ENCODE peak calls at places on chromosome 12, in five cellular contexts. T is Jurkat, Clone E6-1; O is AG04449; X is neural progenitor cell; V is GM23248. J is an unnamed sample.

GRCh38 chr12:6327591-6328041 is 14.3 kb downstream of the TNFRSF1A start:
- DNase-seq in T (no peak), V (no peak), X (no peak), O (no peak), J (no peak)

GRCh38 chr12:118185602-118186397 is 49.9 kb downstream of the PEBP1 start:
- DNase-seq in V (no peak), T (no peak), X (no peak), O (no peak), J (no peak)

GRCh38 chr12:130162267-130162666 is at the start of gene FZD10:
- DNase-seq in T (no peak), V (peak), O (no peak), X (peak), J (peak)

GRCh38 chr12:5480218-5480952 is 48.5 kb downstream of the NTF3 start:
- DNase-seq in T (no peak), X (peak), V (peak), O (no peak), J (no peak)

GRCh38 chr12:98997-99396 is 32.4 kb downstream of the IQSEC3 start:
- DNase-seq in T (no peak), X (peak), O (no peak), V (peak), J (no peak)

GRCh38 chr12:45938566-45938965 is 51.8 kb downstream of the SCAF11 start:
- DNase-seq in V (no peak), O (no peak), T (no peak), X (no peak), J (no peak)

GRCh38 chr12:56590237-56590830 is 39.8 kb downstream of the BAZ2A start:
- DNase-seq in X (peak), V (peak), T (peak), O (no peak), J (peak)

GRCh38 chr12:67909681-67910080 is 79.6 kb upstream of the IFNG-AS1 start:
- DNase-seq in T (no peak), V (peak), X (no peak), O (no peak), J (no peak)

GRCh38 chr12:101875112-101875961 is 2.0 kb upstream of the DRAM1 start:
- DNase-seq in T (no peak), O (no peak), V (peak), X (no peak), J (no peak)

GRCh38 chr12:112382866-112383265 is 635 bp upstream of the HECTD4 start:
- DNase-seq in O (no peak), T (no peak), V (no peak), X (no peak), J (no peak)

GRCh38 chr12:112117685-112118084 is 7.7 kb upstream of the TRAFD1 start:
- DNase-seq in X (no peak), O (no peak), T (no peak), V (no peak), J (no peak)

GRCh38 chr12:6315704-6316597 is 5.5 kb downstream of the PLEKHG6 start:
- DNase-seq in T (no peak), V (no peak), O (no peak), X (no peak), J (no peak)

GRCh38 chr12:1847411-1847810 is 27.0 kb downstream of the LRTM2 start:
- DNase-seq in T (no peak), X (no peak), V (no peak), O (no peak), J (no peak)

GRCh38 chr12:108337235-108338223 is 1.6 kb downstream of the CMKLR1 start:
- DNase-seq in O (no peak), T (peak), X (peak), V (peak), J (peak)

GRCh38 chr12:67788118-67788517 is 139.6 kb downstream of the DYRK2 start:
- DNase-seq in O (no peak), T (no peak), V (no peak), X (no peak), J (no peak)

GRCh38 chr12:13701502-13701901 is 279.9 kb downstream of the GRIN2B start:
- DNase-seq in V (no peak), O (no peak), X (no peak), T (no peak), J (no peak)

GRCh38 chr12:28908646-28909045 is 240.4 kb upstream of the FAR2 start:
- DNase-seq in T (no peak), X (no peak), V (peak), O (no peak), J (no peak)

GRCh38 chr12:59182191-59182590 is 261.9 kb upstream of the LRIG3 start:
- DNase-seq in T (no peak), V (peak), O (no peak), X (no peak), J (no peak)
- H3K4me3 ChIP-seq in T (no peak), V (no peak), O (no peak), X (no peak), J (no peak)

GRCh38 chr12:24562761-24563392 is 386.0 kb downstream of the BCAT1 start:
- DNase-seq in X (peak), T (no peak), V (peak), O (no peak), J (peak)

GRCh38 chr12:24561411-24561871 is 387.5 kb downstream of the BCAT1 start:
- DNase-seq in O (no peak), T (no peak), X (peak), V (peak), J (no peak)

GRCh38 chr12:24561882-24562760 is 386.8 kb downstream of the BCAT1 start:
- DNase-seq in T (peak), V (peak), O (no peak), X (peak), J (peak)

GRCh38 chr12:24560192-24560591 is 388.7 kb downstream of the BCAT1 start:
- DNase-seq in V (no peak), O (no peak), X (no peak), T (no peak), J (no peak)

DNA sequence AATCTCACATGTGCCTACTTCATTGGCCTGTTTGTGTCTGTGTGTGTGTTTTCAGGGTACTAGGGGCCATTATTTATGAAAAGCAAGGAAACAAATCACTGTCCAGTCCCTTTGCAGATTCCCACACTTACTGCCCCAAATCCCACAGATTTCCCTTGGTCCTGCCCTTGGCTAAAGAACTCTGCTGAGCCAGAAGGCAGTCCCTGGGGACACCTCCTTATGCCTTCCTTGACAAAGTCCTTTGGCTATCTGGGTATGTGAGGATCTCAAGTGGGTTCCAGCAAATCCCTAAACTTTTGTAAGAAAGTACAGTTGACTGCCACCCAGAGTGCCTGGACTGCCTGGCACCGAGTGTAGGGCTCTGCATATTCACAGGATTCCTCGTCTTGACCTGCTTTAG is 388.0 kb downstream of the BCAT1 start:
- DNase-seq in X (peak), V (peak), T (no peak), O (no peak), J (no peak)
- H3K4me3 ChIP-seq in X (peak), V (no peak), T (no peak), O (no peak), J (no peak)

DNA sequence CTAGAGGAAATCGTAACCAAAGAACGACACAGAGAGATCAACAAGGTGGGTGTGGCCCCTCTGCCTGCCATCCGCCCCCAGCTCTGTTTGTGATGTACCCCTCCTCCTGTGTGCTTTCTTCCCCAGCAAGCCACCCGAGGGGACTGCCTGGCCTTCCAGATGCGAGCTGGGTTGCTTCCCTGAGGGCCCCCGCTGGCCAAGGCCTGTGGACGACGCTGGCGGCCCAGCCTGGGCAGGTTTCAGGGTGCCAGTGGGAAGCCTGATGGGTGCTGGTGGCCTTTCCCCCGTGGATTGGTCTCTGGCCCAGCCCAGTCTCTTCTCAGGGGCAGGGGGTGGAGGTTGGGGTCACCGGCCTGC is 2.0 kb downstream of the ARL6IP4 start:
- DNase-seq in O (no peak), V (no peak), X (no peak), T (no peak), J (no peak)
- H3K4me3 ChIP-seq in O (peak), V (peak), X (no peak), T (no peak), J (no peak)

DNA sequence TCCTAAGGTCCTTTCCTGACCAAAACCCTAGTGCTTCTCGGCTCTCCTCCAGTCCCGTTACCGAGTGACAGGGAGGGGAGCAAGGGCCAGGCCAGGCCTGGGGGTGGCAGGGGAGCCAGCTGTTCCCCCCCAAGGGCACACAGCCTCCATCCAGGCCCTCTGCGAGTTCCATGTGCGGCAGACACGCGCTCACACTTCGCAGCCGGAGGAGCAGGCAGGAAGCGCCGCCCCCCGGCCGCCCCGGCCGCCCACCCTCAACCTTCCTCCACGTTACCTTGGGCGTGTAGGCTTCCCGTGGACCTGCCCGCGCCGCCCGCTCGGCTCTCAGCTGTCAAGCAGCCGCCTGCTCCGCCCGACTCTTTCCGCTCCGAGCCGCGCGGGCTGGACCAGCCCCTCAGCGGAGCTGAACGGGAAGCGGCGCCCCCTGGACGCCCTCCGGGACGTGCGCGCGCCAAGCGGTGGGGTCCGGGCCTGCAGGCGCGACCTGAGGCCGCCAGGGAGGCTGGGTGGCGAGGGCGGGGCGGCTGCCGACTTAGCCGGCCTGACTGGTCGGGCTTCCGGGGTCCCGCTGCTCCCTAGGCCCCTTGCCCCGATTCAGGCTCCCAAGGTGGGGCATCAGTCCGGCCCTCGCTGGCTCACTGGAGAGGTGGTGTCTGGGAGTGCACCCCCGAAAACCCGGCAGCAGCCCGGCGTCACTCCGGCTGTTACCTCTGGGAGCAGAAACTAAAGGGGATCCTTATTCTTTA is at the start of gene CRACR2A:
- DNase-seq in T (peak), V (peak), O (no peak), X (peak), J (peak)
- H3K4me3 ChIP-seq in T (peak), V (peak), O (peak), X (peak), J (peak)

GRCh38 chr12:89345830-89346740 is 6.2 kb downstream of the DUSP6 start:
- DNase-seq in O (no peak), V (peak), X (peak), T (peak), J (no peak)
- H3K4me3 ChIP-seq in O (no peak), V (peak), X (peak), T (no peak), J (no peak)

J was measured in WERI-Rb-1.